ENCODE peak calls at places on chromosomes 3 and 15, in eight cellular contexts. Q is cerebellum, O is GM06990, R is T1000, W is right cardiac atrium, Z is heart left ventricle, P is stomach, L is T-helper 1 cell. V is an unnamed sample.

GRCh38 chr3:14335774-14336413 is 66.5 kb upstream of the SLC6A6 start:
- DNase-seq in Q (no peak), O (no peak), R (no peak), W (no peak), Z (no peak), P (no peak), L (no peak), V (no peak)

GRCh38 chr3:177703788-177704187 is 506.5 kb upstream of the TBL1XR1 start:
- DNase-seq in Q (no peak), O (no peak), R (no peak), W (no peak), Z (no peak), P (no peak), L (no peak), V (no peak)

GRCh38 chr3:60551455-60552209 is 699.6 kb downstream of the FHIT start:
- DNase-seq in Q (no peak), O (no peak), R (peak), W (no peak), Z (no peak), P (no peak), L (no peak), V (no peak)

GRCh38 chr3:10419637-10420232 is 85.7 kb downstream of the ATP2B2 start:
- DNase-seq in Q (no peak), O (no peak), R (no peak), W (no peak), Z (no peak), P (no peak), L (peak), V (no peak)

GRCh38 chr15:76996526-76997401 is 1.8 kb downstream of the PSTPIP1 start:
- DNase-seq in Q (peak), O (no peak), R (no peak), W (peak), Z (no peak), P (no peak), L (peak), V (no peak)

GRCh38 chr3:87810427-87810826 is 248.4 kb downstream of the CGGBP1 start:
- DNase-seq in Q (no peak), O (no peak), R (no peak), W (no peak), Z (no peak), P (no peak), L (no peak), V (no peak)

GRCh38 chr3:127844326-127844942 is 22.1 kb upstream of the MGLL start:
- DNase-seq in Q (no peak), O (peak), R (no peak), W (no peak), Z (no peak), P (no peak), L (no peak), V (no peak)

GRCh38 chr3:138434276-138434874 is at the start of gene ESYT3:
- DNase-seq in Q (peak), O (peak), R (peak), W (peak), Z (peak), P (peak), L (no peak), V (peak)

GRCh38 chr3:40658305-40658704 is 133.5 kb downstream of the ZNF621 start:
- DNase-seq in Q (no peak), O (no peak), R (no peak), W (no peak), Z (no peak), P (no peak), L (no peak), V (no peak)

GRCh38 chr3:57971975-57972374 is 36.2 kb upstream of the FLNB start:
- DNase-seq in Q (no peak), O (no peak), R (no peak), W (peak), Z (peak), P (peak), L (no peak), V (no peak)

GRCh38 chr15:89101302-89102191 is 13.3 kb downstream of the ABHD2 start:
- DNase-seq in Q (peak), O (no peak), R (peak), W (peak), Z (peak), P (peak), L (no peak), V (no peak)

GRCh38 chr3:197533396-197534347 is 22.1 kb downstream of the BDH1 start:
- DNase-seq in Q (no peak), O (no peak), R (no peak), W (no peak), Z (no peak), P (no peak), L (no peak), V (no peak)

GRCh38 chr15:48307586-48307985 is 23.6 kb upstream of the DUT start:
- DNase-seq in Q (no peak), O (no peak), R (no peak), W (no peak), Z (no peak), P (no peak), L (no peak), V (no peak)

GRCh38 chr15:73897441-73898261 is 24.3 kb downstream of the TBC1D21 start:
- DNase-seq in Q (no peak), O (peak), R (peak), W (peak), Z (peak), P (peak), L (peak), V (peak)

GRCh38 chr15:40722934-40723333 is 28.0 kb downstream of the RAD51 start:
- DNase-seq in Q (no peak), O (no peak), R (no peak), W (no peak), Z (no peak), P (no peak), L (no peak), V (no peak)

GRCh38 chr3:38205472-38205805 is 40.1 kb downstream of the OXSR1 start:
- DNase-seq in Q (no peak), O (no peak), R (no peak), W (no peak), Z (no peak), P (no peak), L (no peak), V (no peak)

GRCh38 chr15:32936283-32936918 is 218.6 kb downstream of the GREM1 start:
- DNase-seq in Q (no peak), O (peak), R (no peak), W (no peak), Z (no peak), P (no peak), L (no peak), V (no peak)

GRCh38 chr3:196064006-196064405 is 17.9 kb downstream of the TFRC start:
- DNase-seq in Q (no peak), O (no peak), R (no peak), W (no peak), Z (no peak), P (no peak), L (no peak), V (no peak)

GRCh38 chr3:18837137-18837536 is 311.2 kb upstream of the KCNH8 start:
- DNase-seq in Q (no peak), O (no peak), R (no peak), W (no peak), Z (no peak), P (no peak), L (no peak), V (no peak)